ENCODE peak calls at places on chromosomes 4 and X, in four cellular contexts. P is nucleus accumbens, D is heart left ventricle, C is ecto neural progenitor cell. R is an unnamed sample.

GRCh38 chr4:6191448-6192130 is 8.8 kb downstream of the JAKMIP1 start:
- DNase-seq in D (no peak), P (no peak), C (no peak), R (no peak)

GRCh38 chr4:119490335-119490734 is 138.3 kb downstream of the PDE5A start:
- DNase-seq in P (no peak), D (no peak), C (no peak), R (no peak)

GRCh38 chrX:95058815-95059214 is 1384.8 kb downstream of the FAM133A start:
- DNase-seq in P (no peak), C (no peak), D (no peak), R (no peak)

GRCh38 chr4:20255823-20256222 is 4.1 kb downstream of the SLIT2 start:
- DNase-seq in P (no peak), C (no peak), D (no peak), R (no peak)

GRCh38 chr4:69731826-69732225 is 28.6 kb downstream of the SULT1B1 start:
- DNase-seq in P (no peak), C (no peak), D (no peak), R (no peak)

GRCh38 chrX:2568125-2568524 is 67.3 kb upstream of the DHRSX start:
- DNase-seq in P (no peak), C (no peak), D (no peak), R (no peak)

GRCh38 chrX:39260965-39261364 is 459.7 kb downstream of the MID1IP1 start:
- DNase-seq in P (no peak), D (no peak), C (no peak), R (no peak)

GRCh38 chr4:138218976-138219375 is 23.2 kb downstream of the SLC7A11 start:
- DNase-seq in C (no peak), D (no peak), P (no peak), R (no peak)

GRCh38 chr4:110202024-110202423 is 3.6 kb upstream of the ELOVL6 start:
- DNase-seq in D (no peak), C (no peak), P (no peak), R (no peak)

GRCh38 chrX:64570204-64570603 is 175.0 kb upstream of the MTMR8 start:
- DNase-seq in D (no peak), C (no peak), P (no peak), R (no peak)

GRCh38 chr4:40990202-40990898 is 224.0 kb downstream of the APBB2 start:
- DNase-seq in P (no peak), C (no peak), D (no peak), R (no peak)

GRCh38 chr4:176838611-176839411 is 46.1 kb upstream of the VEGFC start:
- DNase-seq in D (peak), P (no peak), C (no peak), R (no peak)

R was measured in left lung.